ENCODE peak calls at places on chromosomes 6 and 20, in eight cellular contexts. G, T, P, U, R, Y, F and B are unnamed samples.

GRCh38 chr20:47907031-47907670 is 121.9 kb upstream of the SULF2 start:
- DNase-seq in G (no peak), T (no peak), P (no peak), U (no peak), R (no peak), Y (no peak), F (no peak), B (no peak)

GRCh38 chr20:49594143-49594928 is 26.4 kb upstream of the PTGIS start:
- DNase-seq in G (no peak), T (peak; percentile 64), P (peak; percentile 92), U (peak; percentile 70), R (no peak), Y (no peak), F (no peak), B (peak; percentile 54)

GRCh38 chr6:146357578-146358340 is 185.9 kb upstream of the RAB32 start:
- DNase-seq in G (no peak), T (no peak), P (no peak), U (no peak), R (no peak), Y (no peak), F (peak; percentile 60), B (no peak)

GRCh38 chr6:17894191-17894590 is 93.2 kb downstream of the KIF13A start:
- DNase-seq in G (no peak), T (no peak), P (no peak), U (no peak), R (no peak), Y (no peak), F (no peak), B (no peak)

GRCh38 chr20:53028337-53029007 is 56.3 kb downstream of the TSHZ2 start:
- DNase-seq in G (no peak), T (no peak), P (no peak), U (no peak), R (no peak), Y (no peak), F (no peak), B (no peak)

GRCh38 chr6:106727480-106728153 is 98.2 kb downstream of the QRSL1 start:
- DNase-seq in G (no peak), T (no peak), P (no peak), U (no peak), R (no peak), Y (no peak), F (no peak), B (no peak)

GRCh38 chr6:71478834-71479541 is 190.4 kb downstream of the OGFRL1 start:
- DNase-seq in G (no peak), T (no peak), P (no peak), U (no peak), R (no peak), Y (no peak), F (peak; percentile 17), B (no peak)

GRCh38 chr6:53811082-53811481 is 16.3 kb downstream of the LRRC1 start:
- DNase-seq in G (no peak), T (no peak), P (no peak), U (no peak), R (no peak), Y (peak; percentile 65), F (no peak), B (no peak)

GRCh38 chr6:43798688-43799444 is 28.9 kb downstream of the VEGFA start:
- DNase-seq in G (no peak), T (no peak), P (no peak), U (peak; percentile 83), R (peak; percentile 83), Y (peak; percentile 92), F (peak; percentile 86), B (peak; percentile 98)

GRCh38 chr6:148746363-148747144 is at the start of gene UST:
- DNase-seq in G (peak; percentile 85), T (peak; percentile 83), P (peak; percentile 96), U (peak; percentile 83), R (peak; percentile 90), Y (peak; percentile 64), F (peak; percentile 36), B (peak; percentile 78)

GRCh38 chr20:8331740-8332412 is 199.8 kb downstream of the PLCB1 start:
- DNase-seq in G (no peak), T (peak; percentile 10), P (no peak), U (no peak), R (no peak), Y (no peak), F (no peak), B (no peak)

GRCh38 chr20:32966881-32967781 is 37.1 kb downstream of the SUN5 start:
- DNase-seq in G (no peak), T (no peak), P (peak; percentile 26), U (no peak), R (no peak), Y (no peak), F (no peak), B (no peak)

GRCh38 chr6:27238010-27238983 is 9.2 kb upstream of the PRSS16 start:
- DNase-seq in G (no peak), T (no peak), P (no peak), U (no peak), R (no peak), Y (no peak), F (peak; percentile 50), B (no peak)

GRCh38 chr20:58647814-58648501 is 3.1 kb upstream of the STX16 start:
- DNase-seq in G (no peak), T (no peak), P (peak; percentile 66), U (no peak), R (no peak), Y (no peak), F (no peak), B (no peak)

GRCh38 chr6:104566411-104566810 is 293.3 kb downstream of the HACE1 start:
- DNase-seq in G (no peak), T (no peak), P (no peak), U (no peak), R (no peak), Y (no peak), F (no peak), B (no peak)

GRCh38 chr20:25177890-25178321 is 17.6 kb upstream of the ENTPD6 start:
- DNase-seq in G (no peak), T (no peak), P (no peak), U (no peak), R (no peak), Y (no peak), F (no peak), B (no peak)

GRCh38 chr6:113644861-113645575 is 212.1 kb upstream of the MARCKS start:
- DNase-seq in G (no peak), T (no peak), P (no peak), U (no peak), R (no peak), Y (peak; percentile 40), F (no peak), B (no peak)

GRCh38 chr20:49163696-49164095 is 24.4 kb downstream of the STAU1 start:
- DNase-seq in G (no peak), T (no peak), P (no peak), U (no peak), R (no peak), Y (no peak), F (no peak), B (no peak)

GRCh38 chr6:34317882-34318491 is 69.2 kb upstream of the SMIM29 start:
- DNase-seq in G (no peak), T (no peak), P (no peak), U (no peak), R (no peak), Y (no peak), F (no peak), B (no peak)

GRCh38 chr20:24194133-24194532 is 205.6 kb upstream of the GGTLC1 start:
- DNase-seq in G (no peak), T (no peak), P (no peak), U (no peak), R (no peak), Y (no peak), F (no peak), B (no peak)

GRCh38 chr6:89311853-89312531 is 3.1 kb downstream of the GABRR2 start:
- DNase-seq in G (peak; percentile 38), T (peak; percentile 61), P (peak; percentile 86), U (peak; percentile 78), R (no peak), Y (no peak), F (no peak), B (peak; percentile 22)
- H3K27ac ChIP-seq in G (no peak overlapping the region), T (peak overlapping the region; percentile 80), P (peak overlapping the region; percentile 24), U (no peak overlapping the region), R (peak overlapping the region; percentile 14), Y (no peak overlapping the region), F (no peak overlapping the region), B (peak overlapping the region; percentile 56)

GRCh38 chr20:44235702-44236101 is 11.4 kb upstream of the GDAP1L1 start:
- DNase-seq in G (no peak), T (no peak), P (no peak), U (no peak), R (no peak), Y (no peak), F (no peak), B (no peak)
- TF ChIP-seq POLR2A in G (no peak), T (no peak), P (no peak), U (no peak), R (no peak), Y (no peak), F (no peak), B (no peak)

DNA sequence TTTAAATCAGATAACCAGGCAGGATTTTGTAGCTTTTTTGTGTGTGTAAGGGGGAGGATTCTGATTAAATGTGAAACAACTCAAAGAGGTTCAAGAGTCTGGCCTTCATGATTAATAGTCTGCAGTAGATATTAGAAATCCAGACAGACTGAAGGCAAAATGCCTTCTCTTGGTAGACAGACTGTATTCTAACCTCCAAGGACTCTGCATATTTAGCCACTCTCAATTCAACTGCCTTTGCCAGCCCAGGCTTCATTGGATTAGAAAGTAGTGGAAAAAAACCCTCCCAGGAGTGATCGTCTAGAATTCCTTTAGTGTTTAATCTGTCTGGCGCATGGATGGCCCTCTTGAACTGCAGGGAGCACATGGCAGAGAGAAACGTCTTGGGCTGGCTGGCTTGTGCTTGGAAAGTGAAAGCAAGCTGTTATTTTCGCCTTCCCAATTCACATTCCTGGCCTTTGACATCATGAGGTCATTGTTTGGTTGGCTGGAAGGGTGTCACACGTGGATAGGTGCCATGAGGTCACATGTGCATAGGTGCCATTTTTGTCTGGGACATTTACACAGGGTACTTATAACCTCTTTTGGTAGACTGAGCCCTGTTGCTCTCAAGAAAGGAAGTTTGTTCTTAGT is 30.8 kb upstream of the NEDD9 start:
- DNase-seq in G (no peak), T (peak; percentile 74), P (peak; percentile 84), U (peak; percentile 66), R (no peak), Y (no peak), F (peak; percentile 72), B (no peak)
- H3K27ac ChIP-seq in G (no peak overlapping the region), T (peak overlapping the region; percentile 69), P (peak overlapping the region; percentile 41), U (peak overlapping the region; percentile 25), R (peak overlapping the region; percentile 29), Y (no peak overlapping the region), F (peak overlapping the region; percentile 48), B (peak overlapping the region; percentile 46)

DNA sequence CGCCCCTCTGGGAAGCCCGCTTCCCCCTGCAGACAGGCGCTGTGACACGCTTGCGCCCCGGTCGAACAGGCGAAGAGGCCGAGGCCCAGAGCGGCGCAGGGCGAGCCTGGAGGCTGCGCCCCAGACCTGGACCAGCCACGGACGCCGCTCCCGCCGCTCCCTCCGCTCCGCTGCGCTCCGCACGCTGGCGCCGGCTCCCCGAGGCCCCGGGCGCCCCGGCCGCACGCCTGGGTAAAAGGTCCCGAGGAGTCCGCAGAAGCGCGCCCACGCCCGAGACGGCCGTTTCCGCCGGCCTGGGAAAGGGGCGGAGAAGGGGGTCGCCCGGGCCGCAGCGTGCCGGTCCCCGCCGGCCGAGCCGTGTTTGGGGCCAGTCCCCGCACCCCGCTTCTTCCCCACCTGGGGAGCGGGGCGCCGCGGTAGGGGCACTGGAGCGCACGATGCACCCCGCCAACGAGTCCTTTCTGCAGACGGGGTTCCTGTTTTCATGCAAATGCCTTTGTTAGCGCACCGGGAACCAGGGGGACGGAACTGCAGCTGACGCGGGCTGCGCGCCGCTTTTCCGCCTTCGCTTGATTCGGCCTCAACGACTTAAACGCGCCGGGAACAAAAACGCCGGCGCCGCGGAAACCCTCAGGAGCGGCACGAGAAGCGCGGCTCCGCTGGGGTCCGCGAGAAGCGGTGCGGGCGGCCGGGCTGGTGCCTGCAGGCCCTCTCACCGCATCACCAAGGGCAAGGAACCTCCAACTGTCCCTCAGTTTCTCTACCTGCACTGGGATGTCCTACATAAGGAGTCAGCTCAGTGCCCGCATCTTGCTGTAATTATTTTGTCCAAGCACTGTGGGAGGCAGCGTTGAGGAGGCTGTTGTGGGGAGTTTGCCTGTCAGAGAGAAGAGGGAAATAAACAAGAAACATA is 91.7 kb upstream of the SIRPA start:
- DNase-seq in G (peak; percentile 73), T (peak; percentile 33), P (peak; percentile 78), U (peak; percentile 86), R (peak; percentile 96), Y (no peak), F (no peak), B (no peak)
- TF ChIP-seq POLR2A in G (peak; percentile 80), T (peak; percentile 30), P (no peak), U (peak; percentile 34), R (no peak), Y (no peak), F (no peak), B (no peak)